ENCODE peak calls at places on chromosomes 7 and 10, in five cellular contexts. One of them, this sample, is unnamed. For H3K27me3, the result is how much of the 10 kb centered on the place peaks cover.

GRCh38 chr10:4383683-4384082 is 442.3 kb upstream of the AKR1E2 start:
- DNase-seq in prostate gland: no peak
- DNase-seq in sigmoid colon: no peak
- DNase-seq in esophagus squamous epithelium: no peak
- DNase-seq in gastrocnemius medialis: no peak
- DNase-seq in this sample: no peak

GRCh38 chr7:117212969-117213877 is 109.6 kb downstream of the WNT2 start:
- DNase-seq in prostate gland: peak
- DNase-seq in sigmoid colon: peak
- DNase-seq in esophagus squamous epithelium: no peak
- DNase-seq in gastrocnemius medialis: no peak
- DNase-seq in this sample: peak

GRCh38 chr10:28922127-28922526 is 244.8 kb downstream of the BAMBI start:
- DNase-seq in prostate gland: no peak
- DNase-seq in sigmoid colon: no peak
- DNase-seq in esophagus squamous epithelium: no peak
- DNase-seq in gastrocnemius medialis: no peak
- DNase-seq in this sample: no peak

GRCh38 chr7:70380315-70381027 is 751.5 kb upstream of the GALNT17 start:
- DNase-seq in prostate gland: no peak
- DNase-seq in sigmoid colon: no peak
- DNase-seq in esophagus squamous epithelium: no peak
- DNase-seq in gastrocnemius medialis: no peak
- DNase-seq in this sample: no peak

GRCh38 chr7:48627153-48627552 is 297.2 kb upstream of the CDC14C start:
- DNase-seq in prostate gland: no peak
- DNase-seq in sigmoid colon: no peak
- DNase-seq in esophagus squamous epithelium: no peak
- DNase-seq in gastrocnemius medialis: no peak
- DNase-seq in this sample: no peak

GRCh38 chr7:6453737-6454136 is 6.0 kb upstream of the DAGLB start:
- DNase-seq in prostate gland: no peak
- DNase-seq in sigmoid colon: peak
- DNase-seq in esophagus squamous epithelium: no peak
- DNase-seq in gastrocnemius medialis: no peak
- DNase-seq in this sample: no peak

GRCh38 chr7:101608772-101609713 is 20.1 kb downstream of the MYL10 start:
- DNase-seq in prostate gland: peak
- DNase-seq in sigmoid colon: no peak
- DNase-seq in esophagus squamous epithelium: no peak
- DNase-seq in gastrocnemius medialis: no peak
- DNase-seq in this sample: no peak

GRCh38 chr10:68561804-68562649 is 1.9 kb downstream of the TET1 start:
- DNase-seq in prostate gland: no peak
- DNase-seq in sigmoid colon: no peak
- DNase-seq in esophagus squamous epithelium: no peak
- DNase-seq in gastrocnemius medialis: no peak
- DNase-seq in this sample: peak

GRCh38 chr10:26890956-26891355 is 30.2 kb upstream of the ABI1 start:
- DNase-seq in prostate gland: peak
- DNase-seq in sigmoid colon: no peak
- DNase-seq in esophagus squamous epithelium: no peak
- DNase-seq in gastrocnemius medialis: no peak
- DNase-seq in this sample: peak

DNA sequence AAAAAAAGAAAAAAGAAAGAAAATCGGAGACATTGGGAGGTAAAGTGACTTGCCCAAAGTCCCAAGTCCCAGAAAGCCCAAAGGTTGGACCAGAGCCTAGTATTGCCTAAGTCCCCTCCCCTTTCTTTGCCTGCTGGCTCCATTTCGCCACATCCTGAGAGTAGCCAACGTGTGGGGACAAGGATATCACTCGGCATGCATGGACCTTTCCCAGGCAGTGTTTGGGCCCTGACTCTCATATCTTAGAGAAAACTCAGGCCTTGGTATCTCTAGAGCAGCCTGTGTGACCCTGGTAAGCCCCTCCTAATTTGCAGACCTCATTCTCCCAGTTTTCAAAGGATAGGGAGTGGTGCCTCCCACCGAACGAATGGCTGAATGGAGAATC is 294.2 kb upstream of the ZMIZ1 start:
- DNase-seq in prostate gland: no peak
- DNase-seq in sigmoid colon: no peak
- DNase-seq in esophagus squamous epithelium: no peak
- DNase-seq in gastrocnemius medialis: peak
- DNase-seq in this sample: no peak
- TF ChIP-seq POLR2A in prostate gland: no peak
- TF ChIP-seq POLR2A in sigmoid colon: no peak
- TF ChIP-seq POLR2A in esophagus squamous epithelium: no peak
- TF ChIP-seq POLR2A in gastrocnemius medialis: no peak
- TF ChIP-seq POLR2A in this sample: no peak

DNA sequence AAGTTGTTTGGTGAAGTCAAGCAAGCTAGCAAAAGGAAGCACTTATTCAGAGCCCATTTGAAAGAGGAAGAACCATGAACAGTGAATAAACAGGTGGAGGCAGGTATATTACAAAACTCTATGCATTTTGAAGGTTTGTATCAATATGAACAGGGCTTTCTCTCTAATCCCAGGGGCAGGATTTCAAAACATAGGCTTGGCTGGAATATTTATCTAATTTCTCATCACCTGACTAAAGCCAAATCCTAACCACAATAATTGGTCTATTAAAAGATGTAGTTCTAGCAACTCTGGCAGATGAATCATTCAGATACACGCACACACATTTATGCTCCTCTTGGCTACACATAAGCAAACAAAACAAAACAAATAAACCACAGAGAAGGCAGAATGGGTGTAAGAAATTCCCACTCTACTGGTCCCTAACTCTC is 554.4 kb downstream of the INHBA start:
- DNase-seq in prostate gland: peak
- DNase-seq in sigmoid colon: no peak
- DNase-seq in esophagus squamous epithelium: no peak
- DNase-seq in gastrocnemius medialis: no peak
- DNase-seq in this sample: no peak
- H3K27ac ChIP-seq in prostate gland: no peak
- H3K27ac ChIP-seq in sigmoid colon: no peak
- H3K27ac ChIP-seq in esophagus squamous epithelium: peak
- H3K27ac ChIP-seq in gastrocnemius medialis: no peak
- H3K27ac ChIP-seq in this sample: no peak

GRCh38 chr10:97139651-97140283 is 46.0 kb downstream of the SLIT1 start:
- DNase-seq in prostate gland: no peak
- DNase-seq in sigmoid colon: peak
- DNase-seq in esophagus squamous epithelium: no peak
- DNase-seq in gastrocnemius medialis: no peak
- DNase-seq in this sample: no peak

GRCh38 chr10:97136744-97137143 is 49.0 kb downstream of the SLIT1 start:
- DNase-seq in prostate gland: no peak
- DNase-seq in sigmoid colon: no peak
- DNase-seq in esophagus squamous epithelium: no peak
- DNase-seq in gastrocnemius medialis: no peak
- DNase-seq in this sample: no peak

GRCh38 chr10:97138777-97139317 is 46.9 kb downstream of the SLIT1 start:
- DNase-seq in prostate gland: no peak
- DNase-seq in sigmoid colon: no peak
- DNase-seq in esophagus squamous epithelium: no peak
- DNase-seq in gastrocnemius medialis: no peak
- DNase-seq in this sample: no peak

GRCh38 chr10:97140284-97140846 is 45.4 kb downstream of the SLIT1 start:
- DNase-seq in prostate gland: no peak
- DNase-seq in sigmoid colon: peak
- DNase-seq in esophagus squamous epithelium: no peak
- DNase-seq in gastrocnemius medialis: no peak
- DNase-seq in this sample: no peak

DNA sequence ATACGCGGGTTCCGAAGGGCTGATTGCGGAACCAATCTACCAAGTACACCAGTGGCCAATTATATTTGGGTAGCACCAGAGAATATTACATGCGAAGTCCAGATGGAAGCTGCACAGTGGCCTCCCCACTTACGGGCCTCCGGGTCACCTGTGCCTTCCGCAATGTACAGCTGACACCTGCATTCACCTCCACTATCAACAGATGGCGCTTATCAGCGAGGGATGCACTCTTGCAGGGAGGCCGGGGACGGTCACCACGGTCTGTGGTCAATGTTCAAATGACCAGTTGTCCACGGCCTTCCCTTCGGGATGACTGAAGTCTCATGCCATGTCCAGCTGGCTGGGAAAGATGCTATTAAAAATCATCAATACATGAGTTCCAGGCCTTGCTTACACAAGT is 47.6 kb downstream of the SLIT1 start:
- DNase-seq in prostate gland: peak
- DNase-seq in sigmoid colon: no peak
- DNase-seq in esophagus squamous epithelium: no peak
- DNase-seq in gastrocnemius medialis: no peak
- DNase-seq in this sample: no peak
- H3K27me3 ChIP-seq in prostate gland: under half
- H3K27me3 ChIP-seq in sigmoid colon: under half
- H3K27me3 ChIP-seq in esophagus squamous epithelium: half or more
- H3K27me3 ChIP-seq in gastrocnemius medialis: under half
- H3K27me3 ChIP-seq in this sample: under half

GRCh38 chr7:514651-515598 is 4.7 kb downstream of the PDGFA start:
- DNase-seq in prostate gland: peak
- DNase-seq in sigmoid colon: no peak
- DNase-seq in esophagus squamous epithelium: no peak
- DNase-seq in gastrocnemius medialis: peak
- DNase-seq in this sample: no peak

GRCh38 chr7:515628-516027 is 4.0 kb downstream of the PDGFA start:
- DNase-seq in prostate gland: no peak
- DNase-seq in sigmoid colon: no peak
- DNase-seq in esophagus squamous epithelium: no peak
- DNase-seq in gastrocnemius medialis: no peak
- DNase-seq in this sample: no peak

GRCh38 chr7:517848-518629 is 1.6 kb downstream of the PDGFA start:
- DNase-seq in prostate gland: peak
- DNase-seq in sigmoid colon: peak
- DNase-seq in esophagus squamous epithelium: no peak
- DNase-seq in gastrocnemius medialis: peak
- DNase-seq in this sample: peak

GRCh38 chr7:516216-516605 is 3.4 kb downstream of the PDGFA start:
- DNase-seq in prostate gland: no peak
- DNase-seq in sigmoid colon: no peak
- DNase-seq in esophagus squamous epithelium: no peak
- DNase-seq in gastrocnemius medialis: no peak
- DNase-seq in this sample: no peak

DNA sequence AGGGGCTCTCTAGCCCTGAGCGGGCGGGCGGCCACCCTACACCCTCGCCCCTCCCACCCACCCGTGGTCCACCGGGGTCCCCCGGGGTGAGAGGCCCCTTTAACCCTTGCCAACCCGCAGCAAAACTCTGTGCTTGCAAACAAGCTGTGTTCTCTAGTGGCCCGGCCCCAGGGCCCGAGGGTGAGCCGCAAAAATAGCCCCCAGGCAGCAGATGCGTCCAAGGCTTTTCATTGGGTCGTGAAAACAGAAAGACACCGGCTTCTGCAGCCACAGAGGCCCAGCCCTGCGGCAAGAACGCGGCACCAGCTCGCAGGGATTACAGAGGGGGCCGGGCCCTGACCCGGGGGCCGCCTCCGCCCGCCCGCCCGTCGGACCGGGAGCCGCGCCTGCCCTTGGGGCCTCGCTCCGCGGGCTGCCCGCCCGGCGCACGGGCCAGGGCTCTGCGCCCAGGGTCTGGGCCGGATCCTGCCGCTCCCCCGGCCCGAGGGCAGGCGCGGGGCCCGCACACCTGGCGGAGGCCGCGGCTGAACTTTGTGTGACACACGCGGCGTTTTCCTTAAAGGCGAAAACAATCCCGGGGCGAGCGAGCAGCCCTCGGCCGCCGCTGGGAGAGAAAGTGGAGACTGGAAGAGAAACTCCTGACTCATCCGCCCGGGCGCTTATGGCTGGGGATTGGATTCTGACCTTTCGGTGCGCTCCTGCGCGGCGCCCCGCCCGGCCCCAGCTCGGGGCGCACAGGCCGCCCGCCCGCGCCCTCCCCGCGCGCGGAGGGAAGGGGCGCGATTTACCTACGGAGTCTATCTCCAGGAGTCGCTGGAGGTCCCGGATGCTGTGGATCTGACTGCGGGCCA is 2.8 kb downstream of the PDGFA start:
- DNase-seq in prostate gland: no peak
- DNase-seq in sigmoid colon: no peak
- DNase-seq in esophagus squamous epithelium: no peak
- DNase-seq in gastrocnemius medialis: peak
- DNase-seq in this sample: no peak
- TF ChIP-seq POLR2A in prostate gland: no peak
- TF ChIP-seq POLR2A in sigmoid colon: no peak
- TF ChIP-seq POLR2A in esophagus squamous epithelium: no peak
- TF ChIP-seq POLR2A in gastrocnemius medialis: peak
- TF ChIP-seq POLR2A in this sample: no peak

GRCh38 chr7:64667311-64667710 is 1.4 kb downstream of the ZNF107 start:
- DNase-seq in prostate gland: no peak
- DNase-seq in sigmoid colon: no peak
- DNase-seq in esophagus squamous epithelium: no peak
- DNase-seq in gastrocnemius medialis: no peak
- DNase-seq in this sample: no peak
- H3K27ac ChIP-seq in prostate gland: no peak
- H3K27ac ChIP-seq in sigmoid colon: no peak
- H3K27ac ChIP-seq in esophagus squamous epithelium: no peak
- H3K27ac ChIP-seq in gastrocnemius medialis: no peak
- H3K27ac ChIP-seq in this sample: no peak

GRCh38 chr7:31767686-31768358 is 80.8 kb downstream of the PPP1R17 start:
- DNase-seq in prostate gland: no peak
- DNase-seq in sigmoid colon: no peak
- DNase-seq in esophagus squamous epithelium: no peak
- DNase-seq in gastrocnemius medialis: no peak
- DNase-seq in this sample: no peak
- H3K27me3 ChIP-seq in prostate gland: under half
- H3K27me3 ChIP-seq in sigmoid colon: under half
- H3K27me3 ChIP-seq in esophagus squamous epithelium: under half
- H3K27me3 ChIP-seq in gastrocnemius medialis: under half
- H3K27me3 ChIP-seq in this sample: under half

GRCh38 chr10:8951440-8952089 is 897.1 kb downstream of the GATA3 start:
- DNase-seq in prostate gland: no peak
- DNase-seq in sigmoid colon: no peak
- DNase-seq in esophagus squamous epithelium: no peak
- DNase-seq in gastrocnemius medialis: no peak
- DNase-seq in this sample: no peak

GRCh38 chr10:8946451-8946850 is 892.0 kb downstream of the GATA3 start:
- DNase-seq in prostate gland: no peak
- DNase-seq in sigmoid colon: no peak
- DNase-seq in esophagus squamous epithelium: no peak
- DNase-seq in gastrocnemius medialis: no peak
- DNase-seq in this sample: no peak

GRCh38 chr10:8956400-8956799 is 901.9 kb downstream of the GATA3 start:
- DNase-seq in prostate gland: no peak
- DNase-seq in sigmoid colon: no peak
- DNase-seq in esophagus squamous epithelium: no peak
- DNase-seq in gastrocnemius medialis: no peak
- DNase-seq in this sample: no peak

DNA sequence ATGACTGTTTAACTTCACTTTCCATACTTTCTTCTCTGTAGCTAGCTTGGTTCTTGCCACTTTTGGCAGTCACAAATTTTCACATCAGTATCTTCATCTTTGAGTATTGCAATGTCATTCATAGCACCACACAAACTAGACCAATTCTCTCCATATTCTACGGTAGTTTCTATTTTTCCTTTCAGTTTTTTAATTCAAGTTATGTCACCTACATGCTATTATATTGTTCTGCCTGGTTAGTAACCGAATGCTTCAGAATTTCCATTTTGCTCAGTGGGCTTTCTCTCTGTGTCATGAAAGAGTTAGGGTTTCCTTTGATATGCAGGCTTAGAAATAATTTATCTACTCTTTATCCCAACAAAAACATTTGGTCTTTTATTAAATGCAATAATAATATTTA is 896.5 kb downstream of the GATA3 start:
- DNase-seq in prostate gland: no peak
- DNase-seq in sigmoid colon: no peak
- DNase-seq in esophagus squamous epithelium: no peak
- DNase-seq in gastrocnemius medialis: no peak
- DNase-seq in this sample: no peak
- TF ChIP-seq POLR2A in prostate gland: no peak
- TF ChIP-seq POLR2A in sigmoid colon: no peak
- TF ChIP-seq POLR2A in esophagus squamous epithelium: no peak
- TF ChIP-seq POLR2A in gastrocnemius medialis: no peak
- TF ChIP-seq POLR2A in this sample: no peak